ENCODE peak calls at places on chromosome 18, in nine cellular contexts. X is upper lobe of right lung, F is H1, R is omental fat pad, N is astrocyte of the spinal cord, Y is astrocyte, B is HFFc6, G is GM13976, J is sigmoid colon. A is an unnamed sample.

GRCh38 chr18:46073474-46074331 is 1.6 kb upstream of the PSTPIP2 start:
- DNase-seq in B (peak), N (peak), J (no peak), X (no peak), G (peak), Y (no peak), F (peak), R (no peak), A (no peak)

GRCh38 chr18:12408247-12408869 is 629 bp downstream of the PRELID3A start:
- DNase-seq in G (no peak), B (no peak), Y (peak), F (no peak), R (no peak), N (peak), X (peak), J (no peak), A (no peak)

GRCh38 chr18:9506046-9506792 is 30.9 kb downstream of the RALBP1 start:
- DNase-seq in B (no peak), N (peak), F (no peak), R (no peak), X (no peak), J (no peak), G (no peak), Y (peak), A (no peak)

GRCh38 chr18:3012306-3012919 is 531 bp downstream of the LPIN2 start:
- DNase-seq in J (peak), N (peak), B (no peak), F (peak), X (peak), R (no peak), Y (no peak), G (peak), A (no peak)

GRCh38 chr18:12922266-12922665 is 25.5 kb upstream of the SEH1L start:
- DNase-seq in R (no peak), G (no peak), J (no peak), F (no peak), N (no peak), B (no peak), Y (no peak), X (no peak), A (no peak)

GRCh38 chr18:61901334-61901986 is 8.7 kb upstream of the RNF152 start:
- DNase-seq in B (no peak), F (peak), N (peak), Y (peak), X (no peak), J (no peak), G (peak), R (no peak), A (no peak)

GRCh38 chr18:12497296-12497695 is 89.6 kb downstream of the PRELID3A start:
- DNase-seq in F (no peak), R (no peak), B (no peak), Y (no peak), X (no peak), J (no peak), G (no peak), N (no peak), A (no peak)

GRCh38 chr18:46226461-46226860 is 122.3 kb downstream of the HAUS1 start:
- DNase-seq in B (peak), N (no peak), F (no peak), J (no peak), Y (peak), R (no peak), X (no peak), G (no peak), A (no peak)

GRCh38 chr18:44716697-44717163 is 36.0 kb downstream of the SETBP1 start:
- DNase-seq in G (no peak), X (no peak), R (no peak), N (no peak), J (no peak), B (no peak), Y (no peak), F (no peak), A (no peak)

GRCh38 chr18:58288922-58289797 is 245.1 kb downstream of the NEDD4L start:
- DNase-seq in Y (peak), F (no peak), R (no peak), N (peak), B (peak), G (peak), J (no peak), X (no peak), A (no peak)

GRCh38 chr18:13217466-13217961 is 1.0 kb upstream of the LDLRAD4 start:
- DNase-seq in N (peak), F (peak), R (no peak), J (peak), Y (peak), G (peak), B (no peak), X (peak), A (no peak)

GRCh38 chr18:12315481-12315880 is 7.4 kb downstream of the TUBB6 start:
- DNase-seq in F (no peak), N (no peak), J (peak), Y (no peak), X (no peak), R (no peak), G (no peak), B (no peak), A (no peak)

GRCh38 chr18:50418650-50419049 is 43.8 kb downstream of the SKA1 start:
- DNase-seq in X (no peak), N (no peak), B (no peak), Y (no peak), J (no peak), G (no peak), R (no peak), F (no peak), A (no peak)

GRCh38 chr18:61926532-61926931 is 33.7 kb upstream of the RNF152 start:
- DNase-seq in R (no peak), G (no peak), Y (no peak), N (no peak), J (no peak), F (no peak), X (no peak), B (no peak), A (no peak)

GRCh38 chr18:5964108-5964507 is 68.8 kb upstream of the TMEM200C start:
- DNase-seq in B (no peak), N (no peak), Y (no peak), G (no peak), F (peak), R (no peak), X (no peak), J (no peak), A (no peak)

GRCh38 chr18:11872479-11873136 is 21.4 kb downstream of the CHMP1B start:
- DNase-seq in B (peak), N (peak), J (no peak), R (no peak), X (no peak), Y (no peak), G (peak), F (no peak), A (no peak)

GRCh38 chr18:36693931-36694661 is 134.7 kb downstream of the TPGS2 start:
- DNase-seq in X (no peak), F (no peak), B (peak), G (no peak), J (no peak), R (no peak), N (peak), Y (no peak), A (no peak)

GRCh38 chr18:70848329-70848728 is 559.5 kb downstream of the SOCS6 start:
- DNase-seq in X (no peak), J (no peak), N (no peak), Y (no peak), F (no peak), B (no peak), R (no peak), G (no peak), A (no peak)

GRCh38 chr18:43278401-43278800 is 1.1 kb upstream of the SYT4 start:
- DNase-seq in Y (no peak), R (no peak), J (no peak), G (no peak), F (no peak), X (no peak), N (no peak), B (no peak), A (no peak)

GRCh38 chr18:77101410-77102245 is 31.0 kb downstream of the MBP start:
- DNase-seq in G (peak), N (peak), R (peak), B (peak), J (peak), X (peak), Y (peak), F (peak), A (peak)

GRCh38 chr18:67232406-67232805 is 284.1 kb downstream of the DSEL start:
- DNase-seq in F (no peak), N (peak), Y (peak), J (no peak), G (no peak), B (peak), X (no peak), R (no peak), A (no peak)

GRCh38 chr18:8011906-8012305 is 444.8 kb downstream of the PTPRM start:
- DNase-seq in J (no peak), R (no peak), B (no peak), N (no peak), X (no peak), G (no peak), Y (no peak), F (no peak), A (no peak)
- TF ChIP-seq CTCF in J (no peak), R (no peak), B (no peak), N (no peak), X (no peak), G (no peak), Y (no peak), F (peak), A (no peak)

DNA sequence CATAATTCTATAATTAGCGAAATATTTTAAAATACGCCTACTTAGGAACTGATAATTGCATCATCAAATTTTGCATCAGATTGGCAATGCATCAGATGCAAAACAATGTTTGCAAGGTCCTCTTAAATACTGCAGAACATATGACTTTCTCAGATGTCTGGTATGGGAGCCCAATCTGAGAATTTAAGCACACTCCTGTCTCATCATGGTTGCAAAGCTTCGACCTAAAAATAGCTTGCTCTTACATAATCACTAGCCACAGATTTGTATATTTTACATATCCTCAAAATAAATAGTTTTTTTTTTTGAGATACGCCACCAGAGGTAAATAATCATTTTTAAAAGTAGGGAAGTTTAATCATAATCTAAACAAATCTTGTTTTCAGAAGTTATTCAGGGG is 123.2 kb downstream of the CABYR start:
- DNase-seq in F (no peak), X (no peak), J (no peak), G (no peak), N (no peak), R (no peak), B (no peak), Y (peak), A (no peak)
- TF ChIP-seq CTCF in F (no peak), X (no peak), J (no peak), G (no peak), N (no peak), R (no peak), B (no peak), Y (no peak), A (no peak)

GRCh38 chr18:48238636-48239035 is 170.5 kb downstream of the ZBTB7C start:
- DNase-seq in N (no peak), F (no peak), R (no peak), Y (no peak), J (no peak), X (no peak), G (no peak), B (no peak), A (no peak)

GRCh38 chr18:48236822-48237221 is 172.4 kb downstream of the ZBTB7C start:
- DNase-seq in J (no peak), G (no peak), R (no peak), Y (no peak), X (no peak), B (no peak), N (no peak), F (no peak), A (no peak)

DNA sequence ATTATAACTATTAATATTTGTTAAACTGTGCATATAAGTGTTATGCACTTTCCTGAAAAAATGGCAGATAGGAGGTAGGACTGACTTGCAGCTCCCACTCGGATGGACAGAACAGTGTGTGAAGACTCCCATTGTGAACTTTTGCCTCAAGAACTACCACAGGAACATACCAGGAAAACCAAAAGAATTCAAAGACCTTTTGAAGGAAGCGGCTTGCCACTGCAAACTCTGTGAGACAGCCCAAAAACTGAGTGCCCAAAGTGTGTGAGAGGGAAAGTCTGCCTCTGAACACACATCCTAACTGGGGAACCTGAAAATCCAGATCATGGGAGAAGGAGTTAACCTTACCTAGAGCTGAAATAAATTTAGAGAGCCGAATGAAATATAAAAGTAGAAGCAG is 171.0 kb downstream of the ZBTB7C start:
- DNase-seq in G (no peak), J (no peak), R (no peak), B (no peak), X (no peak), F (no peak), Y (peak), N (peak), A (no peak)
- TF ChIP-seq CTCF in G (no peak), J (no peak), R (no peak), B (no peak), X (no peak), F (no peak), Y (no peak), N (no peak), A (no peak)

GRCh38 chr18:34901299-34901698 is 139.9 kb upstream of the MAPRE2 start:
- DNase-seq in J (no peak), G (no peak), Y (no peak), N (no peak), X (no peak), F (no peak), R (no peak), B (no peak), A (no peak)
- TF ChIP-seq CTCF in J (no peak), G (no peak), Y (no peak), N (no peak), X (no peak), F (no peak), R (no peak), B (no peak), A (no peak)

DNA sequence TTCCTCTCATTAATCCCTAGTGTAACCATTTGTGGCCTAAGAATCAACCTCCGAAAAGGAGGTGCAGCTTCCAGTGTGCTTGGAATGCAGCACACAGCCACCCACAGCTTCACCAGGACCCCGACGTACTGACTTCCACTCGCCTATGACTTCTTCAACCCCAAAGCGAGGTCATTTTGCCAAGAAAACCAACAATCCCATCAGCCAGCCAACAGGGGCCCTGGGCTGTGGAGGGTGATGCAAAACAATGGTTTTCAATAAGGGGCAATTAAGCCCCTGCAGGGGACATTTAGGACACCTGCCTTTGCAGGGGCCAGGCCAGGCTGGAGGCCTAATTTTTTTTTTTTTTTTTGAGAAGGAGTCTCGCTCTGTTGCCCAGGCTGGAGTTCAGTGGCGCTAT is 158.1 kb upstream of the SKOR2 start:
- DNase-seq in B (no peak), R (no peak), N (no peak), F (no peak), Y (no peak), J (no peak), G (no peak), X (no peak), A (no peak)
- TF ChIP-seq CTCF in B (no peak), R (no peak), N (no peak), F (no peak), Y (no peak), J (no peak), G (no peak), X (no peak), A (no peak)

GRCh38 chr18:23711421-23711820 is 22.2 kb downstream of the LAMA3 start:
- DNase-seq in Y (no peak), N (no peak), J (no peak), G (no peak), R (no peak), B (no peak), X (no peak), F (no peak), A (no peak)

GRCh38 chr18:23710946-23711345 is 21.7 kb downstream of the LAMA3 start:
- DNase-seq in B (no peak), N (no peak), G (no peak), R (no peak), F (no peak), X (no peak), J (no peak), Y (no peak), A (no peak)

GRCh38 chr18:23706971-23707640 is 17.9 kb downstream of the LAMA3 start:
- DNase-seq in X (no peak), B (no peak), F (no peak), J (no peak), G (no peak), Y (no peak), R (no peak), N (no peak), A (no peak)

GRCh38 chr18:23712445-23712844 is 23.2 kb downstream of the LAMA3 start:
- DNase-seq in Y (peak), G (no peak), F (no peak), X (no peak), R (no peak), J (no peak), N (no peak), B (no peak), A (no peak)

DNA sequence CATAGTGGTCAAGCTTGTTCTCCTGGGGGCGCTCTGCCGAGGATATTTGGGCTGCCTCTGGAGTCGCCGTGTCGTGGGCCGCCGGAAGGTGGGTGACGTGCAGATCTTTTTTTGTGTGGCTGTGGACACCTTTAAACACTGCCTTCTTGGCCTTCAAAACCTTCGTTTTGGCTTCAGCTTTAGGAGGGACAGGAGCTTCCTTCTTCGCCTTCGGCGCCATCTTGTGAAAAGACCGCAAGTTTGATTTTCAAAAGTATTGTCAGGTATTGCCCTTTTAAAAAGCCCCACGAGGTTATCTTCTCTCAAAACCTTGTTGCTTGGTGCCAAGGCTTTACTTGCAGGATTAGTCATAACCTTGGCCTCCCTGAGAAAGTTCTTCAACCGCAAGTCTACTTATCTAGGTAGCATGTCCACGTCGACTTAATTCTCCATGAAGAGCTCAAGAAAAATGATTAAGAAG is 20.8 kb downstream of the LAMA3 start:
- DNase-seq in B (no peak), Y (peak), X (no peak), R (no peak), G (no peak), N (peak), J (no peak), F (no peak), A (no peak)
- TF ChIP-seq CTCF in B (no peak), Y (no peak), X (no peak), R (no peak), G (no peak), N (no peak), J (no peak), F (no peak), A (no peak)

DNA sequence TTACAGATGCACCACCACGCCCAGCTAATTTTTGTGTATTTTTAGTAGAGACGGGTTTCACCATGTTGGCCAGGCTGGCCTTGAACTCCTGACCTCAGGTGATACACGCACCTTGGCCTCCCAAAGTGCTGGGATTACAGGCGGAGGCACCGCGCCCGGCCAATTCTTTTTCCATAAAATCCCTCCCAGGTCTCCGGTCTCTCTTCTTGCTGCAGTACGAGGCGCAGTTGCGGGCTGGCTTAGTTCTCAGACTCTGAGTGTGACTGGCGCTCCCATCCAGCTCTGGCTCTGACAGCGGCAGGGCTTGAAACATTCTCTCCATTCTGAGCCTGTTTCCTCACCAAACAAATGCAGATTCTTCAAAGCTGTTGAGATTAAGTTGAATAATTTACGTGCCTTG is 74.7 kb downstream of the KCNG2 start:
- DNase-seq in N (no peak), R (no peak), B (no peak), J (no peak), X (peak), G (no peak), Y (no peak), F (no peak), A (no peak)
- TF ChIP-seq CTCF in N (no peak), R (no peak), B (no peak), J (no peak), X (no peak), G (no peak), Y (no peak), F (no peak), A (no peak)

GRCh38 chr18:26233208-26233607 is 7.0 kb downstream of the TAF4B start:
- DNase-seq in J (no peak), Y (no peak), G (no peak), B (no peak), N (no peak), R (no peak), X (no peak), F (peak), A (no peak)
- TF ChIP-seq CTCF in J (no peak), Y (no peak), G (no peak), B (no peak), N (no peak), R (no peak), X (no peak), F (no peak), A (no peak)

A was measured in CD14-positive monocyte.